ENCODE peak calls at places on chromosomes 3 and 15, in five cellular contexts. P is esophagus squamous epithelium; L is heart left ventricle; U is stimulated activated CD4-positive, alpha-beta T cell treated with anti-CD3 and anti-CD28 coated beads, Interleukin-2, amount 100 ng/mL, for 48 hours; S is stimulated activated CD8-positive, alpha-beta memory T cell treated with anti-CD3 and anti-CD28 coated beads, Interleukin-15, amount 100 ng/mL, for 24 hours. C is an unnamed sample.

GRCh38 chr3:194306109-194306686 is 44.9 kb downstream of the CPN2 start:
- DNase-seq in S (no peak), L (no peak), P (no peak), U (no peak), C (no peak)

GRCh38 chr3:56467801-56468183 is 475 bp downstream of the ERC2 start:
- DNase-seq in S (no peak), L (no peak), U (no peak), P (no peak), C (no peak)

GRCh38 chr3:143119974-143120715 is 574 bp downstream of the CHST2 start:
- DNase-seq in U (peak), S (peak), L (peak), P (no peak), C (no peak)

GRCh38 chr3:112167758-112168157 is 34.7 kb upstream of the GCSAM start:
- DNase-seq in L (no peak), S (no peak), P (no peak), U (no peak), C (no peak)

GRCh38 chr3:187130346-187131066 is 8.8 kb downstream of the RPL39L start:
- DNase-seq in P (no peak), U (peak), S (no peak), L (no peak), C (no peak)

GRCh38 chr15:96264801-96265515 is 65.5 kb upstream of the NR2F2 start:
- DNase-seq in S (no peak), P (no peak), L (no peak), U (no peak), C (no peak)

GRCh38 chr3:124592658-124593441 is 137.4 kb upstream of the UMPS start:
- DNase-seq in P (no peak), U (peak), S (no peak), L (no peak), C (no peak)

GRCh38 chr3:123792473-123793201 is 91.5 kb downstream of the MYLK start:
- DNase-seq in L (no peak), S (no peak), P (no peak), U (no peak), C (no peak)

GRCh38 chr15:75153084-75153483 is 48.6 kb upstream of the C15orf39 start:
- DNase-seq in U (no peak), S (no peak), L (no peak), P (no peak), C (no peak)

GRCh38 chr15:51172190-51172589 is 77.5 kb upstream of the TNFAIP8L3 start:
- DNase-seq in S (no peak), L (no peak), P (no peak), U (no peak), C (no peak)

GRCh38 chr3:44509393-44509921 is 32.0 kb upstream of the ZNF445 start:
- DNase-seq in S (no peak), U (no peak), L (no peak), P (no peak), C (no peak)

GRCh38 chr15:32936283-32936918 is 218.6 kb downstream of the GREM1 start:
- DNase-seq in U (no peak), L (no peak), P (no peak), S (no peak), C (no peak)

GRCh38 chr3:127738192-127738840 is 65.6 kb downstream of the ABTB1 start:
- DNase-seq in L (peak), U (no peak), S (no peak), P (no peak), C (no peak)

GRCh38 chr3:80439490-80439889 is 671.7 kb upstream of the ROBO1 start:
- DNase-seq in P (no peak), S (no peak), L (no peak), U (no peak), C (no peak)

GRCh38 chr15:94174399-94174802 is 57.0 kb upstream of the MCTP2 start:
- DNase-seq in S (no peak), U (no peak), L (no peak), P (no peak), C (no peak)

GRCh38 chr15:97081666-97082226 is 751.2 kb downstream of the NR2F2 start:
- DNase-seq in S (no peak), U (no peak), L (no peak), P (no peak), C (no peak)

GRCh38 chr3:50971487-50971924 is 296.8 kb downstream of the DOCK3 start:
- DNase-seq in L (no peak), P (no peak), S (no peak), U (peak), C (peak)

GRCh38 chr3:106376016-106376415 is 507.2 kb upstream of the CBLB start:
- DNase-seq in L (no peak), P (no peak), U (no peak), S (no peak), C (no peak)

GRCh38 chr3:42872718-42873117 is 3.0 kb downstream of the CYP8B1 start:
- DNase-seq in U (no peak), L (no peak), S (no peak), P (no peak), C (no peak)

GRCh38 chr15:61530769-61531168 is 301.7 kb upstream of the RORA start:
- DNase-seq in P (no peak), S (no peak), U (no peak), L (no peak), C (no peak)

GRCh38 chr3:123503200-123503599 is 54.3 kb upstream of the ADCY5 start:
- DNase-seq in U (no peak), P (no peak), S (no peak), L (no peak), C (no peak)

GRCh38 chr3:154971771-154972326 is 108.3 kb upstream of the MME start:
- DNase-seq in P (no peak), L (no peak), U (no peak), S (no peak), C (no peak)

GRCh38 chr15:81091889-81092558 is 42.0 kb upstream of the CFAP161 start:
- DNase-seq in P (no peak), S (no peak), L (peak), U (no peak), C (no peak)

GRCh38 chr15:52241489-52241888 is 50.3 kb upstream of the GNB5 start:
- DNase-seq in L (no peak), S (no peak), U (no peak), P (no peak), C (no peak)

GRCh38 chr15:73630796-73631471 is 2.3 kb downstream of the NPTN start:
- DNase-seq in L (no peak), U (no peak), P (no peak), S (no peak), C (no peak)

GRCh38 chr15:34472947-34473346 is 35.3 kb upstream of the GOLGA8A start:
- DNase-seq in U (no peak), S (no peak), P (no peak), L (no peak), C (no peak)

GRCh38 chr15:37040072-37040742 is 60.1 kb downstream of the MEIS2 start:
- DNase-seq in P (no peak), U (no peak), L (no peak), S (no peak), C (no peak)

GRCh38 chr15:73081321-73081958 is 29.2 kb downstream of the NEO1 start:
- DNase-seq in U (no peak), P (no peak), L (no peak), S (no peak), C (peak)

GRCh38 chr15:88802991-88803240 is 320 bp upstream of the ACAN start:
- DNase-seq in S (no peak), U (no peak), P (no peak), L (no peak), C (no peak)

GRCh38 chr3:155481089-155481488 is 187.6 kb upstream of the STRIT1 start:
- DNase-seq in U (no peak), S (no peak), P (no peak), L (no peak), C (no peak)

GRCh38 chr15:69719527-69719926 is 266.9 kb downstream of the RPLP1 start:
- DNase-seq in L (no peak), P (no peak), U (peak), S (no peak), C (no peak)

GRCh38 chr3:62332771-62333381 is 40.5 kb downstream of the FEZF2 start:
- DNase-seq in S (no peak), P (no peak), L (no peak), U (no peak), C (no peak)

GRCh38 chr3:193851941-193852674 is 259.1 kb downstream of the OPA1 start:
- DNase-seq in S (no peak), P (no peak), L (no peak), U (no peak), C (no peak)

GRCh38 chr15:38004218-38004848 is 69.9 kb downstream of the TMCO5A start:
- DNase-seq in U (no peak), L (no peak), S (no peak), P (no peak), C (no peak)

GRCh38 chr3:48240711-48241491 is at the start of gene ZNF589:
- DNase-seq in L (peak), P (peak), S (peak), U (peak), C (peak)